ENCODE peak calls at places on chromosomes 16 and 17, in seven cellular contexts. C is heart left ventricle; F is activated T-helper 2 cell treated with anti-CD3 and anti-CD28 coated beads, Interferon-gamma antibody, Interleukin-2, Interleukin-4, amounts not matched to agents 10 μg/mL and 5 μg/mL and 100 μg/mL, durations not matched to agents 14 hours and 24 hours and 36 hours; M is Kasumi-1; L is stimulated activated CD4-positive, alpha-beta T cell treated with anti-CD3 and anti-CD28 coated beads, Interleukin-12 subunit alpha, Interleukin-12 subunit beta, amount 100 ng/mL, for 4 hours; B is NCI-H2171 treated with DMSO at 0.1 percent for 48 hours; K is activated CD4-positive, alpha-beta T cell treated with anti-CD3 and anti-CD28 coated beads, Interleukin-2, amount 10 ng/mL, durations not matched to agents 24 days and 14 days. N is an unnamed sample.
A peak's percentile ranks its signal among the peaks of the same experiment; 100 is the strongest.

GRCh38 chr17:66276328-66276937 is 26.0 kb upstream of the PRKCA start:
- DNase-seq in C (no peak), F (no peak), M (no peak), L (no peak), B (no peak), K (no peak), N (no peak)

GRCh38 chr16:30382398-30383015 is at the start of gene SEPTIN1:
- DNase-seq in C (no peak), F (peak; percentile 72), M (no peak), L (peak; percentile 66), B (no peak), K (peak; percentile 94), N (no peak)

GRCh38 chr16:12250578-12250977 is 274.0 kb downstream of the SNX29 start:
- DNase-seq in C (no peak), F (no peak), M (no peak), L (no peak), B (no peak), K (no peak), N (no peak)

GRCh38 chr16:69373019-69373418 is 12.8 kb downstream of the TERF2 start:
- DNase-seq in C (no peak), F (no peak), M (no peak), L (no peak), B (no peak), K (no peak), N (no peak)

GRCh38 chr17:13601776-13602551 is at the start of gene HS3ST3A1:
- DNase-seq in C (peak; percentile 54), F (no peak), M (no peak), L (no peak), B (no peak), K (peak; percentile 68), N (no peak)

GRCh38 chr17:37067555-37068111 is 118.9 kb downstream of the AATF start:
- DNase-seq in C (no peak), F (no peak), M (no peak), L (no peak), B (no peak), K (no peak), N (no peak)

GRCh38 chr17:67994827-67995567 is 1.3 kb downstream of the C17orf58 start:
- DNase-seq in C (no peak), F (no peak), M (no peak), L (no peak), B (peak; percentile 53), K (no peak), N (no peak)

GRCh38 chr17:61689610-61690180 is 98.7 kb upstream of the NACA2 start:
- DNase-seq in C (no peak), F (no peak), M (no peak), L (no peak), B (no peak), K (no peak), N (no peak)

GRCh38 chr16:29900102-29900887 is at the start of gene ASPHD1:
- DNase-seq in C (peak; percentile 60), F (peak; percentile 71), M (peak; percentile 22), L (peak; percentile 69), B (peak; percentile 82), K (no peak), N (no peak)

GRCh38 chr16:78501744-78502143 is 402.3 kb downstream of the WWOX start:
- DNase-seq in C (no peak), F (no peak), M (no peak), L (no peak), B (no peak), K (no peak), N (no peak)

GRCh38 chr16:77898671-77899211 is 110.4 kb downstream of the VAT1L start:
- DNase-seq in C (no peak), F (no peak), M (no peak), L (no peak), B (no peak), K (no peak), N (no peak)

GRCh38 chr17:57255776-57256681 is at the start of gene MSI2:
- DNase-seq in C (peak; percentile 94), F (peak; percentile 82), M (peak; percentile 53), L (peak; percentile 90), B (peak; percentile 77), K (peak; percentile 97), N (peak; percentile 96)

GRCh38 chr17:19369846-19370492 is 7.4 kb upstream of the B9D1 start:
- DNase-seq in C (peak; percentile 55), F (peak; percentile 50), M (no peak), L (no peak), B (no peak), K (peak; percentile 86), N (peak; percentile 22)

N was measured in tibial artery.